ENCODE peak calls at places on chromosome 18, in six cellular contexts. F is heart left ventricle, C is AG04450, J is cardiac muscle cell, P is GM23338, D is stomach. T is an unnamed sample.

GRCh38 chr18:30634249-30634648 is 408.3 kb downstream of the DSC3 start:
- DNase-seq in F (no peak), C (no peak), J (no peak), P (no peak), D (no peak), T (no peak)

GRCh38 chr18:28175930-28176673 is 828 bp downstream of the CDH2 start:
- DNase-seq in F (peak; percentile 31), C (no peak), J (peak; percentile 46), P (peak; percentile 62), D (no peak), T (no peak)

GRCh38 chr18:36352384-36352783 is 54.9 kb downstream of the FHOD3 start:
- DNase-seq in F (no peak), C (peak; percentile 80), J (peak; percentile 96), P (no peak), D (no peak), T (no peak)

GRCh38 chr18:29749699-29750098 is 1292.8 kb downstream of the DSC3 start:
- DNase-seq in F (no peak), C (peak; percentile 2), J (peak; percentile 6), P (no peak), D (no peak), T (no peak)

GRCh38 chr18:77101410-77102245 is 31.0 kb downstream of the MBP start:
- DNase-seq in F (peak; percentile 83), C (peak; percentile 89), J (peak; percentile 95), P (peak; percentile 38), D (peak; percentile 76), T (peak; percentile 23)

GRCh38 chr18:11872479-11873136 is 21.4 kb downstream of the CHMP1B start:
- DNase-seq in F (peak; percentile 67), C (no peak), J (peak; percentile 47), P (peak; percentile 47), D (peak; percentile 47), T (no peak)

GRCh38 chr18:23422751-23423418 is 30.2 kb upstream of the RIOK3 start:
- DNase-seq in F (peak; percentile 55), C (no peak), J (peak; percentile 38), P (no peak), D (peak; percentile 57), T (no peak)

GRCh38 chr18:45464619-45465018 is 150.7 kb upstream of the SLC14A2 start:
- DNase-seq in F (peak; percentile 48), C (no peak), J (no peak), P (no peak), D (no peak), T (no peak)

GRCh38 chr18:73945130-73945792 is 202.4 kb downstream of the FBXO15 start:
- DNase-seq in F (no peak), C (no peak), J (no peak), P (no peak), D (no peak), T (no peak)

GRCh38 chr18:77482190-77482928 is 232.7 kb downstream of the GALR1 start:
- DNase-seq in F (no peak), C (no peak), J (no peak), P (no peak), D (no peak), T (no peak)

GRCh38 chr18:62596145-62597005 is 73.5 kb downstream of the ZCCHC2 start:
- DNase-seq in F (peak; percentile 34), C (no peak), J (peak; percentile 9), P (peak; percentile 62), D (no peak), T (no peak)

GRCh38 chr18:31498450-31499156 is 626 bp downstream of the DSG2 start:
- DNase-seq in F (no peak), C (no peak), J (peak; percentile 35), P (peak; percentile 40), D (no peak), T (no peak)

GRCh38 chr18:72820571-72820970 is 47.2 kb downstream of the NETO1 start:
- DNase-seq in F (no peak), C (no peak), J (no peak), P (no peak), D (no peak), T (no peak)

GRCh38 chr18:10170375-10170774 is 256.6 kb downstream of the VAPA start:
- DNase-seq in F (no peak), C (no peak), J (peak; percentile 36), P (no peak), D (no peak), T (no peak)
- H3K27ac ChIP-seq in F (no peak overlapping the region), C (no peak overlapping the region), J (no peak overlapping the region), P (no peak overlapping the region), D (peak overlapping the region; percentile 14), T (no peak overlapping the region)

DNA sequence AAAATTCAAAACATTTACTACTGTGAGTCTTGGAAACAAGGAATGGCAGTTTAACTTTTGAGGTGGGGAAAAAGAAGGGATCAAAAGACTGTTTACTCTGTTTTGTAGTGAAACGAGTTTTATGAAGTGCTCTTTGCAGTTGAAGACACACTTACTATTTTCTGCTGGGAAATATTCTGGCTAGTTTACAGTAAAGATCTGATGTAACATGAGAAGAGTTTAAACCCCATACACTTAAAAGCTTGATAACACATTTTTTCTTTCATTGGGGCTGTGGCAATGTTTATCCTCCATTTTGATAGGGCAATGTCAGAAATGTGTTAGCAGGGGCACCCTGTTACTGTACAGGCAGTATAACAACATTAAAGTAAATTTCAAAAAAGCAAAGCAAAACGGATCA is 124.9 kb upstream of the SMAD7 start:
- DNase-seq in F (no peak), C (no peak), J (no peak), P (no peak), D (no peak), T (no peak)
- H3K27ac ChIP-seq in F (no peak overlapping the region), C (no peak overlapping the region), J (no peak overlapping the region), P (no peak overlapping the region), D (no peak overlapping the region), T (no peak overlapping the region)

GRCh38 chr18:2968559-2968958 is 44.4 kb downstream of the LPIN2 start:
- DNase-seq in F (no peak), C (no peak), J (no peak), P (no peak), D (no peak), T (no peak)
- H3K27ac ChIP-seq in F (no peak overlapping the region), C (no peak overlapping the region), J (no peak overlapping the region), P (no peak overlapping the region), D (peak overlapping the region; percentile 39), T (no peak overlapping the region)

DNA sequence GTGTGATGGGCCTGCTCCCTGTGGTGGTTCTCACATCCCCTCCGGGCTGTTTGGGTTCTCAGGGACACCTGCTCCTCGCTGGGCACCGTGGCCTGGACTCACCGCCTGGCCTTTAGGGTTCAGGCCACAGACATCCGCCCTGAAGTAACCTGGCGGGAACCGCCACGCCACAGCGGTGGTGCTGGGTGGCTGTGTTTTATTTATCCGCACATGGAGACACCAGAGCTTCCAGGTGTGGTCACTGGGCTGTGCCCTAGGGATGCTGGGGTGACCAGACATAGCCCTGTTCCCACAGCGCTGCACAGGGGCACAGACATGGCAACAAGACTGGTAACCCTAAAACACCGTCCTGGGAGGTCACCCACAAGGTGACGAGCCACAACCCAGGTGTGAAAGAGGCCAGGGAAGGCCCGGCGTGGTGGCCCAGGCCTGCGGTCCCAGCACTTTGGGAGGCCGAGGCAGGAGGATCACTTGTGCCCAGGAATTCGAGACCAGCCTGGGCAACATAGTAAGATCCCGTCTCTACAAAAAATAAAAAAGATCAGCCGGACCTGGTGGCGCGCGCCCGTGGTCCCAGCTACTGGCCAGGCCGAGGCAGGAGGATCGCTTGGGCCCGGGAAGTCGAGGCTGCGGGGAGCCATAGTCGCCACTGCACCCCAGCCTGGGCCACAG is 649 bp upstream of the HSBP1L1 start:
- DNase-seq in F (no peak), C (no peak), J (no peak), P (no peak), D (no peak), T (no peak)
- H3K27ac ChIP-seq in F (peak overlapping the region; percentile 62), C (no peak overlapping the region), J (no peak overlapping the region), P (no peak overlapping the region), D (peak overlapping the region; percentile 89), T (no peak overlapping the region)